ENCODE peak calls at places on chromosomes 12 and 14, in four cellular contexts. Q, Y, A and F are unnamed samples.

GRCh38 chr12:6978188-6978986 is 7.7 kb downstream of the EMG1 start:
- DNase-seq in Q (no peak), Y (no peak), A (no peak), F (no peak)

GRCh38 chr14:98120831-98121464 is 1151.0 kb downstream of the BCL11B start:
- DNase-seq in Q (no peak), Y (no peak), A (no peak), F (no peak)

GRCh38 chr14:51539571-51540037 is 112.1 kb upstream of the FRMD6 start:
- DNase-seq in Q (no peak), Y (no peak), A (no peak), F (no peak)

GRCh38 chr12:49121047-49121696 is 10.0 kb downstream of the TUBA1B start:
- DNase-seq in Q (peak), Y (no peak), A (no peak), F (no peak)

GRCh38 chr12:27252934-27253333 is 8.8 kb downstream of the STK38L start:
- DNase-seq in Q (no peak), Y (no peak), A (no peak), F (no peak)

GRCh38 chr12:88036368-88036965 is 7.3 kb upstream of the C12orf50 start:
- DNase-seq in Q (no peak), Y (peak), A (no peak), F (no peak)

GRCh38 chr14:95531473-95531872 is 3.4 kb upstream of the GLRX5 start:
- DNase-seq in Q (no peak), Y (no peak), A (no peak), F (no peak)

GRCh38 chr12:64496839-64497400 is 45.0 kb downstream of the TBK1 start:
- DNase-seq in Q (no peak), Y (no peak), A (no peak), F (no peak)

GRCh38 chr12:72296389-72296788 is 24.2 kb downstream of the TRHDE start:
- DNase-seq in Q (no peak), Y (no peak), A (no peak), F (no peak)

GRCh38 chr12:89345830-89346740 is 6.2 kb downstream of the DUSP6 start:
- DNase-seq in Q (peak), Y (peak), A (peak), F (peak)

GRCh38 chr12:5965950-5966383 is 20.9 kb upstream of the ANO2 start:
- DNase-seq in Q (peak), Y (no peak), A (peak), F (peak)

GRCh38 chr12:90978117-90978770 is 23.3 kb upstream of the CCER1 start:
- DNase-seq in Q (no peak), Y (peak), A (no peak), F (no peak)

GRCh38 chr14:79165460-79166080 is 995.4 kb downstream of the NRXN3 start:
- DNase-seq in Q (no peak), Y (no peak), A (no peak), F (no peak)

GRCh38 chr12:12975322-12976077 is 23.5 kb upstream of the GPRC5D start:
- DNase-seq in Q (peak), Y (no peak), A (no peak), F (no peak)

GRCh38 chr14:104778694-104779331 is 16.7 kb downstream of the AKT1 start:
- DNase-seq in Q (no peak), Y (no peak), A (no peak), F (no peak)

GRCh38 chr12:108419949-108420348 is 80.8 kb upstream of the CMKLR1 start:
- DNase-seq in Q (no peak), Y (no peak), A (no peak), F (no peak)

GRCh38 chr12:5548152-5548933 is 116.4 kb downstream of the NTF3 start:
- DNase-seq in Q (no peak), Y (no peak), A (no peak), F (no peak)

GRCh38 chr12:105504286-105504685 is 173.8 kb downstream of the C12orf75 start:
- DNase-seq in Q (peak), Y (no peak), A (no peak), F (no peak)

GRCh38 chr12:19144287-19144686 is 14.8 kb downstream of the PLEKHA5 start:
- DNase-seq in Q (no peak), Y (no peak), A (no peak), F (no peak)

GRCh38 chr12:111777345-111778045 is 10.8 kb downstream of the ALDH2 start:
- DNase-seq in Q (no peak), Y (no peak), A (no peak), F (no peak)

GRCh38 chr12:40028296-40028695 is 77.6 kb downstream of the SLC2A13 start:
- DNase-seq in Q (no peak), Y (no peak), A (no peak), F (no peak)

GRCh38 chr14:56945291-56945690 is 135.0 kb upstream of the OTX2 start:
- DNase-seq in Q (no peak), Y (no peak), A (no peak), F (no peak)

GRCh38 chr14:79193689-79194477 is 1017.4 kb downstream of the DIO2 start:
- DNase-seq in Q (no peak), Y (no peak), A (no peak), F (no peak)

GRCh38 chr12:130126023-130126432 is 36.2 kb upstream of the FZD10 start:
- DNase-seq in Q (peak), Y (no peak), A (no peak), F (no peak)

GRCh38 chr14:52124791-52125661 is 56.2 kb upstream of the NID2 start:
- DNase-seq in Q (peak), Y (no peak), A (no peak), F (no peak)

GRCh38 chr14:79584679-79585078 is 626.6 kb downstream of the DIO2 start:
- DNase-seq in Q (no peak), Y (no peak), A (no peak), F (no peak)

GRCh38 chr12:16076553-16076952 is 165.4 kb downstream of the DERA start:
- DNase-seq in Q (peak), Y (peak), A (no peak), F (peak)

GRCh38 chr14:50260511-50260910 is 29.1 kb upstream of the SOS2 start:
- DNase-seq in Q (no peak), Y (no peak), A (peak), F (peak)

GRCh38 chr14:44995770-44996294 is 33.8 kb downstream of the TOGARAM1 start:
- DNase-seq in Q (no peak), Y (no peak), A (no peak), F (no peak)

GRCh38 chr14:32576088-32576795 is 247.1 kb downstream of the AKAP6 start:
- DNase-seq in Q (peak), Y (peak), A (peak), F (peak)

GRCh38 chr12:32874083-32874482 is 22.5 kb downstream of the PKP2 start:
- DNase-seq in Q (no peak), Y (no peak), A (no peak), F (no peak)

GRCh38 chr12:24494401-24494800 is 454.5 kb downstream of the BCAT1 start:
- DNase-seq in Q (no peak), Y (no peak), A (no peak), F (no peak)

GRCh38 chr12:57214398-57214781 is 2.2 kb upstream of the NXPH4 start:
- DNase-seq in Q (peak), Y (no peak), A (peak), F (peak)

GRCh38 chr12:130846386-130846785 is 7.3 kb upstream of the STX2 start:
- DNase-seq in Q (no peak), Y (no peak), A (no peak), F (no peak)